ENCODE peak calls at places on chromosome 11, in ten cellular contexts. X is pancreas; S is aorta; T is HCT116; K is AG04450; G is CD8-positive, alpha-beta memory T cell; F is CD8-positive, alpha-beta T cell; L is brain microvascular endothelial cell; P is heart right ventricle; Z is ascending aorta. C is an unnamed sample.

GRCh38 chr11:2582958-2583604 is 116.7 kb downstream of the KCNQ1OT1 start:
- DNase-seq in P (peak), X (peak), K (no peak), G (no peak), T (no peak), F (peak), S (peak), L (no peak), Z (peak), C (no peak)

GRCh38 chr11:56543739-56544138 is 682 bp upstream of the OR5M11 start:
- DNase-seq in P (no peak), F (no peak), X (no peak), L (no peak), K (no peak), Z (no peak), S (no peak), T (no peak), G (no peak), C (no peak)

GRCh38 chr11:126079640-126080205 is 17.1 kb upstream of the CDON start:
- DNase-seq in F (no peak), K (no peak), S (no peak), Z (no peak), L (no peak), X (no peak), T (no peak), P (no peak), G (no peak), C (no peak)

GRCh38 chr11:114128399-114128798 is 68.9 kb downstream of the ZBTB16 start:
- DNase-seq in T (no peak), P (no peak), Z (no peak), X (no peak), G (no peak), L (no peak), S (no peak), K (no peak), F (no peak), C (no peak)

GRCh38 chr11:28169816-28170215 is 61.6 kb downstream of the METTL15 start:
- DNase-seq in P (no peak), X (no peak), F (no peak), Z (no peak), L (peak), G (no peak), T (no peak), S (no peak), K (no peak), C (peak)

GRCh38 chr11:10694481-10695239 is 1.1 kb upstream of the IRAG1 start:
- DNase-seq in G (no peak), X (no peak), T (no peak), L (peak), F (no peak), P (no peak), S (no peak), K (peak), Z (no peak), C (peak)

GRCh38 chr11:78417888-78418583 is 416 bp upstream of the GAB2 start:
- DNase-seq in T (peak), F (peak), P (peak), G (peak), L (peak), S (peak), X (peak), K (no peak), Z (peak), C (peak)

GRCh38 chr11:75849917-75850316 is 34.9 kb downstream of the UVRAG start:
- DNase-seq in K (no peak), P (no peak), G (no peak), X (no peak), Z (no peak), S (no peak), L (no peak), F (no peak), T (no peak), C (no peak)

GRCh38 chr11:16924462-16924825 is 89.8 kb downstream of the PLEKHA7 start:
- DNase-seq in S (no peak), T (no peak), P (no peak), F (no peak), Z (no peak), K (no peak), X (peak), L (no peak), G (no peak), C (no peak)

GRCh38 chr11:10893713-10894112 is 35.9 kb upstream of the ZBED5 start:
- DNase-seq in G (no peak), T (no peak), F (no peak), Z (no peak), L (peak), S (no peak), P (no peak), X (no peak), K (peak), C (no peak)

GRCh38 chr11:19642759-19643158 is 69.9 kb upstream of the NAV2 start:
- DNase-seq in P (no peak), L (no peak), Z (no peak), X (no peak), S (no peak), T (no peak), K (no peak), F (no peak), G (no peak), C (no peak)

GRCh38 chr11:8219257-8220021 is 44.2 kb downstream of the LMO1 start:
- DNase-seq in P (no peak), L (peak), T (peak), S (no peak), F (no peak), X (no peak), Z (no peak), K (peak), G (no peak), C (peak)

GRCh38 chr11:17786824-17787525 is 52.4 kb downstream of the KCNC1 start:
- DNase-seq in Z (no peak), X (no peak), P (no peak), K (peak), T (peak), G (no peak), L (peak), S (peak), F (no peak), C (no peak)

GRCh38 chr11:129317564-129317963 is 58.1 kb upstream of the BARX2 start:
- DNase-seq in F (no peak), P (no peak), L (no peak), S (no peak), K (no peak), X (no peak), T (no peak), Z (no peak), G (no peak), C (no peak)

GRCh38 chr11:66858186-66858938 is 1.5 kb downstream of the LRFN4 start:
- DNase-seq in G (no peak), T (no peak), F (no peak), L (no peak), P (no peak), Z (no peak), K (no peak), S (no peak), X (peak), C (no peak)

GRCh38 chr11:130677486-130678153 is 229.2 kb downstream of the ADAMTS15 start:
- DNase-seq in Z (no peak), L (peak), G (no peak), S (no peak), P (no peak), T (no peak), X (no peak), K (peak), F (no peak), C (peak)

GRCh38 chr11:117058761-117059233 is 39.4 kb downstream of the SIK3 start:
- DNase-seq in G (no peak), S (no peak), L (peak), F (no peak), K (no peak), X (no peak), Z (no peak), P (no peak), T (no peak), C (peak)

GRCh38 chr11:44693654-44694119 is 33.1 kb upstream of the TSPAN18 start:
- DNase-seq in L (no peak), P (no peak), X (no peak), S (no peak), Z (no peak), K (no peak), F (no peak), T (no peak), G (no peak), C (no peak)

GRCh38 chr11:120293038-120293800 is 31.9 kb upstream of the TLCD5 start:
- DNase-seq in L (no peak), S (no peak), F (no peak), P (no peak), K (no peak), Z (no peak), T (no peak), G (no peak), X (no peak), C (no peak)

GRCh38 chr11:70060611-70061293 is 17.4 kb upstream of the ANO1 start:
- DNase-seq in S (no peak), X (no peak), P (no peak), F (no peak), G (no peak), K (no peak), L (no peak), Z (peak), T (no peak), C (no peak)

GRCh38 chr11:46120361-46120710 is 918 bp downstream of the PHF21A start:
- DNase-seq in K (no peak), Z (no peak), L (no peak), G (no peak), T (no peak), S (no peak), F (no peak), P (peak), X (peak), C (no peak)

DNA sequence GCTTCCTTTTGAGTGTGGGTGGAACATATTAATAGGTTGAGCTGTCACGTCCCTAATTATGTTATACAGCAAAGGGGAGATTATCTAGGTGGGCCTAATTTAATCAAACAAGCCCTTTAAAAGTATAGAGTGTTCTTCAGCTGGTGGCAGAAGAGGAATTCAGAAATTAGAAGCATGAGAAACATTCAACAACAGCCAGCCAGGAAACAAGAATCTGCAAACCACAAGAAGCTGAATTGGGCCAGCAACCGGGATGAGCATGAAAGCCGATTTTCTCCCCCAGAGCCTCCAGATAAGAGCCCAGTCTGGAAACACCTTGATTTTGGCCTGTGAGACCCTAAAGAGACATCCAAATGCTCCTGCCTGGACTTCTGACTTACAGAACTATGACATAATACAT is 105.8 kb upstream of the LDLRAD3 start:
- DNase-seq in X (no peak), T (no peak), F (no peak), Z (no peak), K (no peak), G (no peak), S (no peak), L (no peak), P (no peak), C (no peak)
- H3K4me3 ChIP-seq in X (no peak), T (no peak), F (no peak), Z (no peak), K (no peak), G (no peak), S (no peak), L (no peak), P (no peak), C (no peak)

DNA sequence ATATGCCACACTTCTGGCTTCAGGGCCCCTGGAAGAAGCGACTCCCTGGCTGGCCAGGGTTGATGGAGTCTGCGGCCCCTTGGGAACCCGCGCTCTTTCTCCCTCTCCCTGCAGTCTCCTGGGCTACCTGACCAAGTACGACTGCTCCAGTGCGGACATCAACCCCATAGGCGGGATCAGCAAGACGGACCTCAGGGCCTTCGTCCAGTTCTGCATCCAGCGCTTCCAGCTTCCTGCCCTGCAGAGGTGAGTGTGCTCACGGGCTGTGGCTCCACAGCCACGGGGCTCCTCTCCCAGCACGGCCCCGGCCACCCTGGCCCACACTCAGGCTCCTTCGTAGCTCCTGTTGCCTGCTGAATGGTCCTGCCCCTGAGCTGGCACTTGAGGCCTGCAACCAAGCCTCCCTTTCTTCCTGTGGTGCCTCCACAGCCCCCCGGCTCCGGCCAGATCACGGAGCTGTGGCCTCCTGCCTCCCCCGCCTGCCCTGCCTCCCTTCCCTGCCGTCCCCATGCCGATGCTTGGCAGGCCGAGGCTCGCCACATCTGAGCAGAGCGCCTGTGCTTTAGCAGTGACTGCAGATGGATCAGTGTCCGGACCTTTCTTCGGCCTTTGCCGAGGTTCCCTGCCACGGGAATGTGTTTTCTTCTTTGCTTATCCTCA is 36.2 kb upstream of the KRTAP5-7 start:
- DNase-seq in Z (peak), L (no peak), T (no peak), K (no peak), G (no peak), F (peak), S (peak), P (no peak), X (no peak), C (no peak)
- H3K27ac ChIP-seq in Z (no peak), L (no peak), T (no peak), K (no peak), G (no peak), F (no peak), S (no peak), P (no peak), X (no peak), C (no peak)

GRCh38 chr11:829116-829945 is 1.6 kb downstream of the CRACR2B start:
- DNase-seq in P (peak), G (no peak), S (no peak), X (peak), L (no peak), Z (no peak), K (no peak), T (no peak), F (no peak), C (no peak)
- H3K4me3 ChIP-seq in P (peak), G (peak), S (no peak), X (peak), L (peak), Z (peak), K (peak), T (no peak), F (peak), C (peak)

GRCh38 chr11:35107866-35108265 is 31.1 kb upstream of the CD44 start:
- DNase-seq in L (no peak), S (no peak), T (no peak), F (no peak), G (no peak), X (no peak), K (no peak), P (no peak), Z (no peak), C (no peak)
- H3K27ac ChIP-seq in L (no peak), S (no peak), T (no peak), F (no peak), G (no peak), X (no peak), K (no peak), P (no peak), Z (no peak), C (no peak)

GRCh38 chr11:68837583-68838571 is 3.8 kb downstream of the CPT1A start:
- DNase-seq in P (no peak), K (no peak), L (no peak), T (no peak), X (no peak), Z (no peak), F (no peak), S (no peak), G (no peak), C (no peak)

GRCh38 chr11:68840661-68841653 is 759 bp downstream of the CPT1A start:
- DNase-seq in L (no peak), Z (peak), K (no peak), X (peak), P (peak), S (peak), T (no peak), F (no peak), G (no peak), C (peak)

GRCh38 chr11:68838572-68838964 is 3.1 kb downstream of the CPT1A start:
- DNase-seq in S (no peak), G (no peak), X (no peak), K (no peak), F (no peak), L (no peak), Z (peak), P (no peak), T (no peak), C (no peak)

GRCh38 chr11:68839953-68840641 is 1.6 kb downstream of the CPT1A start:
- DNase-seq in S (no peak), G (no peak), L (no peak), K (no peak), X (no peak), Z (no peak), P (no peak), T (no peak), F (no peak), C (peak)

GRCh38 chr11:68839054-68839865 is 2.5 kb downstream of the CPT1A start:
- DNase-seq in Z (peak), G (peak), F (peak), S (peak), L (peak), P (peak), K (peak), T (peak), X (peak), C (peak)
- H3K4me3 ChIP-seq in Z (peak), G (peak), F (peak), S (peak), L (peak), P (peak), K (peak), T (peak), X (peak), C (peak)

GRCh38 chr11:110092577-110093406 is at the start of gene ZC3H12C:
- DNase-seq in K (peak), F (no peak), L (peak), X (peak), S (peak), P (peak), Z (peak), G (no peak), T (peak), C (peak)
- H3K27ac ChIP-seq in K (peak), F (no peak), L (peak), X (peak), S (peak), P (peak), Z (peak), G (no peak), T (peak), C (peak)